ENCODE peak calls at places on chromosomes 2 and 18, in six cellular contexts. T, A, F, Y, R and G are unnamed samples.

GRCh38 chr2:231099918-231100317 is 24.9 kb downstream of the HTR2B start:
- DNase-seq in T (no peak), A (peak), F (no peak), Y (no peak), R (no peak), G (no peak)

GRCh38 chr2:88684519-88684918 is 7.0 kb upstream of the RPIA start:
- DNase-seq in T (no peak), A (no peak), F (no peak), Y (no peak), R (no peak), G (no peak)

GRCh38 chr2:166803314-166803986 is 84.8 kb upstream of the XIRP2 start:
- DNase-seq in T (no peak), A (no peak), F (no peak), Y (no peak), R (no peak), G (no peak)

GRCh38 chr2:67917332-67918054 is 145.3 kb downstream of the C1D start:
- DNase-seq in T (no peak), A (peak), F (no peak), Y (no peak), R (no peak), G (no peak)

GRCh38 chr2:176118606-176119370 is 2.2 kb downstream of the HOXD10 start:
- DNase-seq in T (peak), A (peak), F (no peak), Y (peak), R (no peak), G (peak)

GRCh38 chr2:96802281-96802595 is 13.8 kb upstream of the CNNM3 start:
- DNase-seq in T (peak), A (no peak), F (no peak), Y (no peak), R (peak), G (no peak)

GRCh38 chr2:207394812-207395534 is 134.8 kb upstream of the CREB1 start:
- DNase-seq in T (no peak), A (peak), F (peak), Y (peak), R (no peak), G (no peak)

GRCh38 chr2:239106314-239106908 is 258.5 kb downstream of the TWIST2 start:
- DNase-seq in T (no peak), A (peak), F (no peak), Y (peak), R (no peak), G (no peak)

GRCh38 chr2:113276906-113277425 is 1.8 kb downstream of the PAX8 start:
- DNase-seq in T (no peak), A (no peak), F (no peak), Y (no peak), R (no peak), G (no peak)

GRCh38 chr2:161796192-161796591 is 172.0 kb downstream of the SLC4A10 start:
- DNase-seq in T (no peak), A (no peak), F (peak), Y (no peak), R (no peak), G (peak)

GRCh38 chr2:160222546-160223281 is 22.6 kb upstream of the ITGB6 start:
- DNase-seq in T (no peak), A (no peak), F (no peak), Y (no peak), R (no peak), G (no peak)

GRCh38 chr2:86143926-86144685 is 38.1 kb downstream of the PTCD3 start:
- DNase-seq in T (no peak), A (no peak), F (no peak), Y (no peak), R (no peak), G (no peak)

GRCh38 chr18:79697976-79698375 is 18.4 kb downstream of the CTDP1 start:
- DNase-seq in T (no peak), A (no peak), F (peak), Y (no peak), R (no peak), G (no peak)

GRCh38 chr2:215022418-215022817 is 116.0 kb downstream of the ABCA12 start:
- DNase-seq in T (no peak), A (no peak), F (no peak), Y (no peak), R (no peak), G (no peak)

GRCh38 chr2:210072922-210073509 is 70.6 kb downstream of the RPE start:
- DNase-seq in T (no peak), A (peak), F (no peak), Y (peak), R (no peak), G (no peak)

GRCh38 chr18:2515908-2516625 is 55.2 kb downstream of the METTL4 start:
- DNase-seq in T (no peak), A (peak), F (no peak), Y (peak), R (no peak), G (no peak)

GRCh38 chr2:69122271-69122670 is 109.3 kb downstream of the ANTXR1 start:
- DNase-seq in T (no peak), A (no peak), F (no peak), Y (no peak), R (no peak), G (no peak)

GRCh38 chr2:86218124-86218523 is 18.9 kb downstream of the MRPL35 start:
- DNase-seq in T (no peak), A (no peak), F (no peak), Y (no peak), R (no peak), G (no peak)

GRCh38 chr2:107790837-107791236 is 35.9 kb upstream of the RGPD4 start:
- DNase-seq in T (no peak), A (no peak), F (no peak), Y (no peak), R (no peak), G (no peak)

GRCh38 chr2:216370961-216371633 is 1.2 kb downstream of the MARCHF4 start:
- DNase-seq in T (no peak), A (no peak), F (peak), Y (no peak), R (no peak), G (no peak)

GRCh38 chr2:216373896-216374295 is 1.6 kb upstream of the MARCHF4 start:
- DNase-seq in T (no peak), A (no peak), F (no peak), Y (no peak), R (no peak), G (no peak)

GRCh38 chr2:216375288-216375687 is 3.0 kb upstream of the MARCHF4 start:
- DNase-seq in T (no peak), A (no peak), F (no peak), Y (no peak), R (no peak), G (no peak)

GRCh38 chr2:216371756-216372702 is at the start of gene MARCHF4:
- DNase-seq in T (peak), A (peak), F (peak), Y (no peak), R (peak), G (peak)

DNA sequence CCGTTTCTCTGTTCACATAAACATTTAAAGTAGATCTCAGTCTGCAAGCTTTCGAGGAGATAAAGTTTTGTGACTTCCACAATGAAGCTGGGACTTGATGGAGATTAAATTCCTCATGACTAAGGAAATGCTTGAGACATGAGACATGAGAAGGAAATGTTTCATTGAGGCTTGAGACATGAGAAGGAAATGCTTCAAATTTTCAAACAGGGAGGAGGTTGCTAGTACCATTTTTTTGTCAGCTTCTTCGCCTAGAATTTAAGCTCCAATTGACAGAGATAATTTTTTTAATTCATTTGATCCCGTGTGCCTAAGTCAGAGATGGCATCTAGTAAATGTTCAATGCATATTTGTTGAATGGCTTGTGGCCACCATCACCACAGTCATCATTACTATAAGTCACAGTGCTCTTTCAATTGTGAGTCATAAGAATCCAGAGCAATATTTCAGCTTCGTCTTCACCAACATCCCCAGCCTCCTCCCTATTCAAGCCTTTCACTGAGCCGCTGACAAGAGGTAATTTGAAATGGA is 543 bp upstream of the MARCHF4 start:
- DNase-seq in T (no peak), A (peak), F (no peak), Y (no peak), R (no peak), G (no peak)
- H3K27ac ChIP-seq in T (no peak), A (peak), F (no peak), Y (no peak), R (no peak), G (no peak)

DNA sequence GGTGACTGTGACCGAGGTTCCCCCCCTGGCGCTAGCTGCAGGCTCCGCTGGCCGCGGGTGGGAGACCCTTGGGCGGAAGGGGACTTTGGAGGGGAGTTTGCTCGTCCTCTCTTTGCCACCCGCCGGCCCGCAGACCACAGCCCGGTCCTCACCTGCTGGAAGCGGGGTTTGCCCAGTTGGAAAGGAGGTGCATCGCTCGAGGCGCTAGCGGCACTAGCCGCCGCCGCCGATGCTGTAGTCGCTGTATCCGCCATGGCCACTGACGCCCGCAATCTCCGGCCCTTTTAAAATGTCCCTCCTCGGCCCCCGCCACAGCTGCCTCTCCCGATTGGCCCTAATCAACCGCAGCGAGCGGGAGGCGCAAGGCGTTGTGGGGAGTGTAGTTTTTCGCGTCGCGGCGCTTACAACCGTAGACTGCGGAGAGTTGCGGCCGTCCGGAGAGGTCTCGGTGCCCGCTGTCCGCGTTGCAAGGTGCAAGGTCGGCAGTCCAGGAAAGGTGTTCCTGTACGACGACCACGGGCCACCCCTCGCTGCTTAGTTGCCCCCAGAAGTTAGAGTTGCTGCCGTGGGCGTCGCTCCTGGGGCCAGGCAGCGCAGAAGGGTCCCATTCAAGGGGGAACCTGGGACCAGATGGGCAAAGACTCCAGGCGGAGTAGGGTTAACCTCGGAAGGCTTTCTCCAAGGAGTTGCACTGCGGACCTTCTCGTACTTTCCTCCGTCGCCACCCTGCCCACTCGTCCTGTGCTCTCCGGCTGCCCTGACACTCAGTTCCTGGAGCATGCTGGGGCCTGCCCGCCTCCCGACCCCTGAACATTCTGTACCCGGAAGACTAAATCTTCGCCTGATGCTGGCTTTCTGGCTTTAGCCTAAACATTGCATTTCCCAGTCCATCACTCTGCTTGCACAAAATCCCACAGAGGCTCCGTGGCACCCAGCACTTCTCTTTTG is at the start of gene SFXN5:
- DNase-seq in T (peak), A (peak), F (peak), Y (peak), R (peak), G (peak)
- TF ChIP-seq POLR2A in T (peak), A (peak), F (peak), Y (peak), R (no peak), G (peak)

GRCh38 chr2:62785810-62786593 is 80.5 kb downstream of the EHBP1 start:
- DNase-seq in T (no peak), A (peak), F (no peak), Y (no peak), R (no peak), G (no peak)

GRCh38 chr2:62787381-62787780 is 81.9 kb downstream of the EHBP1 start:
- DNase-seq in T (no peak), A (peak), F (no peak), Y (no peak), R (no peak), G (no peak)

GRCh38 chr2:62784341-62784740 is 78.8 kb downstream of the EHBP1 start:
- DNase-seq in T (no peak), A (no peak), F (no peak), Y (no peak), R (no peak), G (no peak)

GRCh38 chr2:62785216-62785615 is 79.7 kb downstream of the EHBP1 start:
- DNase-seq in T (no peak), A (no peak), F (no peak), Y (no peak), R (no peak), G (no peak)

GRCh38 chr2:62783679-62784078 is 78.2 kb downstream of the EHBP1 start:
- DNase-seq in T (no peak), A (no peak), F (no peak), Y (no peak), R (no peak), G (no peak)
- H3K27ac ChIP-seq in T (no peak), A (no peak), F (no peak), Y (no peak), R (no peak), G (no peak)

GRCh38 chr2:30230855-30231725 is at the start of gene LBH:
- DNase-seq in T (peak), A (peak), F (peak), Y (no peak), R (peak), G (peak)
- TF ChIP-seq POLR2A in T (peak), A (peak), F (peak), Y (no peak), R (peak), G (peak)